ENCODE peak calls at places on chromosome 15, in nine cellular contexts. B is neuronal stem cell, S is ovary, T is IMR-90, O is breast epithelium, V is MM.1S, P is lung, N is upper lobe of right lung, K is body of pancreas. M is an unnamed sample.

GRCh38 chr15:101558217-101558941 is 68.9 kb upstream of the PCSK6 start:
- DNase-seq in T (no peak), K (no peak), N (no peak), O (no peak), V (no peak), B (no peak), P (peak), S (no peak), M (no peak)

GRCh38 chr15:90617668-90618097 is 88.0 kb downstream of the CRTC3 start:
- DNase-seq in V (no peak), T (no peak), P (no peak), B (no peak), N (no peak), K (no peak), S (peak), O (no peak), M (no peak)

GRCh38 chr15:88897456-88898194 is 2.3 kb upstream of the HAPLN3 start:
- DNase-seq in B (no peak), K (peak), S (peak), V (peak), N (peak), T (peak), O (peak), P (peak), M (peak)

GRCh38 chr15:70447927-70448698 is 315.2 kb downstream of the UACA start:
- DNase-seq in N (no peak), K (peak), B (no peak), P (no peak), V (no peak), S (no peak), O (peak), T (no peak), M (no peak)

GRCh38 chr15:62691008-62691407 is 351.5 kb upstream of the TPM1 start:
- DNase-seq in N (no peak), K (no peak), V (no peak), T (no peak), S (no peak), O (no peak), B (no peak), P (no peak), M (no peak)

GRCh38 chr15:92393287-92393993 is at the start of gene ST8SIA2:
- DNase-seq in K (no peak), P (no peak), B (peak), N (no peak), V (peak), T (no peak), S (no peak), O (no peak), M (no peak)

GRCh38 chr15:45262906-45263456 is 10.9 kb downstream of the SLC28A2 start:
- DNase-seq in B (no peak), O (no peak), N (no peak), T (no peak), S (no peak), K (no peak), V (no peak), P (no peak), M (no peak)

GRCh38 chr15:68313501-68314390 is 36.2 kb downstream of the FEM1B start:
- DNase-seq in T (no peak), K (no peak), B (no peak), P (no peak), N (peak), S (peak), V (no peak), O (peak), M (no peak)

GRCh38 chr15:22231603-22232002 is 151.3 kb downstream of the OR4M2 start:
- DNase-seq in N (no peak), T (no peak), B (no peak), P (no peak), K (no peak), V (no peak), S (no peak), O (no peak), M (no peak)

GRCh38 chr15:101396484-101397261 is 92.8 kb downstream of the PCSK6 start:
- DNase-seq in T (no peak), P (no peak), B (no peak), K (no peak), O (no peak), S (no peak), N (peak), V (no peak), M (no peak)

GRCh38 chr15:27514526-27514925 is 543.5 kb downstream of the GABRG3 start:
- DNase-seq in K (no peak), V (no peak), O (no peak), N (no peak), S (no peak), P (no peak), B (no peak), T (no peak), M (no peak)

GRCh38 chr15:89654847-89655805 is at the start of gene KIF7:
- DNase-seq in B (peak), T (peak), K (peak), V (no peak), S (peak), O (no peak), P (no peak), N (no peak), M (no peak)

GRCh38 chr15:38002883-38003477 is 68.5 kb downstream of the TMCO5A start:
- DNase-seq in B (peak), K (peak), T (peak), N (peak), O (no peak), V (peak), P (peak), S (no peak), M (peak)

GRCh38 chr15:55279746-55280351 is 9.8 kb downstream of the RAB27A start:
- DNase-seq in B (no peak), S (no peak), N (no peak), P (no peak), K (peak), V (peak), O (no peak), T (peak), M (no peak)

GRCh38 chr15:89860446-89860845 is 33.3 kb downstream of the AP3S2 start:
- DNase-seq in T (no peak), K (no peak), O (no peak), B (no peak), N (no peak), P (no peak), V (peak), S (no peak), M (no peak)

GRCh38 chr15:40469776-40470390 is 901 bp upstream of the CHST14 start:
- DNase-seq in O (no peak), N (peak), P (no peak), S (no peak), T (peak), K (no peak), B (no peak), V (no peak), M (no peak)

GRCh38 chr15:89121414-89121813 is 33.2 kb downstream of the ABHD2 start:
- DNase-seq in P (no peak), S (no peak), B (no peak), V (no peak), O (no peak), K (peak), T (no peak), N (no peak), M (no peak)

GRCh38 chr15:40769310-40770146 is at the start of gene C15orf62:
- DNase-seq in T (peak), P (no peak), S (no peak), V (no peak), B (no peak), O (peak), K (peak), N (peak), M (peak)

GRCh38 chr15:68674975-68675374 is 96.2 kb downstream of the CORO2B start:
- DNase-seq in N (no peak), P (no peak), T (peak), S (no peak), K (no peak), B (no peak), V (peak), O (no peak), M (no peak)

GRCh38 chr15:52261498-52262242 is 33.9 kb downstream of the MYO5C start:
- DNase-seq in T (peak), K (peak), P (peak), B (peak), V (peak), O (no peak), N (no peak), S (no peak), M (no peak)

GRCh38 chr15:98231696-98232440 is 271.4 kb downstream of the ARRDC4 start:
- DNase-seq in S (no peak), B (no peak), P (no peak), K (no peak), O (no peak), N (no peak), V (no peak), T (no peak), M (no peak)

GRCh38 chr15:54347082-54347827 is 369.0 kb downstream of the UNC13C start:
- DNase-seq in P (no peak), O (no peak), N (no peak), S (no peak), K (no peak), V (no peak), T (no peak), B (no peak), M (no peak)

DNA sequence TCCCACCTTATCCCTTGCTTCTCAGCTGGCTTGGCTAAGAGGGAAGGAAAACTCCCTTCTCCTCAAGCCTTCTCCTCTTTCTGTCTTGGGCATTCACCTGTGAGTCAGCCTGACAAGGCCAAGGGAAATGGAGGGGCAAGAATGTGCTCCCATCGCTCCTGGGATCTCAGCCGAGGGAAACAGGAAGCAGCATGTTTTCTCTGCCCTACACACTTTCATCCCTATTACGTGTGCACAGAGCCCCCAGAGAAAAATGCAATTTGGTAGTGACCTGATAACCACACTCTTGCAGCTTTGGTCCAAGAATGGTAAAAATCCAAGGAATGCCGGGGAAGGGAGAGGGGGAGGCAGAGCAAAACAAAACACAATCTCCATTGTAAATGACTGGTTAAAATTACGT is 32.9 kb upstream of the MTMR10 start:
- DNase-seq in P (no peak), T (peak), O (no peak), K (no peak), V (no peak), N (no peak), S (no peak), B (peak), M (no peak)
- H3K27ac ChIP-seq in P (no peak), T (no peak), O (no peak), K (peak), V (no peak), N (no peak), S (no peak), B (peak), M (no peak)

DNA sequence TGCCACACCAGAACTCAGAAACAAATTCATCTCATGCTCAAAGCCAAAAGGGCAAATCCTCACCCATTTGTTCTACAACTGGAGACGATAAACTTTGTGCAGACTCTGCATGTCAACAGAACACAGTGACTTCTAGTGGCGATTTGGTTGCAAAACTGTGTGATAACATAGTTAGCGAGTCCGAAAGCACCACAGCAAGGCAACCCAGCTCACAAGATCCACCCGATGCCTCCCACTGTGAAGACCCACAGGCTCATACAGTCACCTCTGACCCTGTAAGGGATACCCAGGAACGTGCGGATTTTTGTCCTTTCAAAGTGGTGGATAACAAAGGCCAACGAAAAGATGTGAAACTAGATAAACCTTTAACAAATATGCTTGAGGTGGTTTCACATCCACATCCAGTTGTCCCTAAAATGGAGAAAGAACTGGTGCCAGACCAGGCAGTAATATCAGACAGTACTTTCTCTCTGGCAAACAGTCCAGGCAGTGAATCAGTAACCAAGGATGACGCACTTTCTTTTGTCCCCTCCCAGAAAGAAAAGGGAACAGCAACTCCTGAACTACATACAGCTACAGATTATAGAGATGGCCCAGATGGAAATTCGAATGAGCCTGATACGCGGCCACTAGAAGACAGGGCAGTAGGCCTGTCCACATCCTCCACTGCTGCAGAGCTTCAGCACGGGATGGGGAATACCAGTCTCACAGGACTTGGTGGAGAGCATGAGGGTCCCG is 199.7 kb downstream of the AKAP13 start:
- DNase-seq in N (peak), K (peak), V (no peak), T (no peak), S (no peak), P (no peak), O (no peak), B (no peak), M (no peak)
- H3K27ac ChIP-seq in N (peak), K (peak), V (no peak), T (no peak), S (no peak), P (peak), O (peak), B (no peak), M (peak)

GRCh38 chr15:49293941-49294340 is 123.9 kb downstream of the GALK2 start:
- DNase-seq in T (no peak), V (no peak), N (no peak), S (no peak), K (no peak), P (no peak), B (no peak), O (no peak), M (no peak)
- H3K27ac ChIP-seq in T (no peak), V (no peak), N (no peak), S (no peak), K (no peak), P (no peak), B (no peak), O (no peak), M (no peak)

GRCh38 chr15:78133801-78134200 is 2.6 kb upstream of the CIB2 start:
- DNase-seq in V (no peak), S (no peak), K (no peak), N (no peak), P (no peak), B (no peak), T (no peak), O (no peak), M (no peak)
- H3K27ac ChIP-seq in V (no peak), S (no peak), K (no peak), N (no peak), P (no peak), B (no peak), T (no peak), O (peak), M (no peak)

DNA sequence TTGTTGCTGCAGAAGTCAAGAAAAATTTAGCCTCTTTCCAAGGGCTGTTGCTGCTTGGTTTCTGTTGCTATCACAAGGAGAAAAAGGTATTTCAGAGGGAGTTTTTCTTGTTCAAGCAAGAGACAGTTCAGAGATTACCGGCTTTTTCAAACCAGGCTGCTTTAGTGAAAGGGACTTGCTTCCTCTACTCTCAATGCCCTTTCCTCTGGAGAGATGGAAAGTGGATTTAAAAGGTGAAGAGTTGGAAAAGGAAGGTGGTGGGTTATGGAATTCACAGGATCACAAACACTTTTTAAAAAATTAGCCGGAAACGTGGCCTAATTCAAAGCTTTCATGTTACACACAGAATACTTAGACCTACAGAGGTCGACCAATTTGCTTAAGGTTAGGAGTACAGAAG is 1.1 kb downstream of the PARP6 start:
- DNase-seq in S (no peak), N (no peak), V (no peak), O (no peak), P (no peak), T (no peak), K (no peak), B (no peak), M (no peak)
- H3K27ac ChIP-seq in S (no peak), N (peak), V (no peak), O (no peak), P (no peak), T (no peak), K (no peak), B (no peak), M (no peak)

DNA sequence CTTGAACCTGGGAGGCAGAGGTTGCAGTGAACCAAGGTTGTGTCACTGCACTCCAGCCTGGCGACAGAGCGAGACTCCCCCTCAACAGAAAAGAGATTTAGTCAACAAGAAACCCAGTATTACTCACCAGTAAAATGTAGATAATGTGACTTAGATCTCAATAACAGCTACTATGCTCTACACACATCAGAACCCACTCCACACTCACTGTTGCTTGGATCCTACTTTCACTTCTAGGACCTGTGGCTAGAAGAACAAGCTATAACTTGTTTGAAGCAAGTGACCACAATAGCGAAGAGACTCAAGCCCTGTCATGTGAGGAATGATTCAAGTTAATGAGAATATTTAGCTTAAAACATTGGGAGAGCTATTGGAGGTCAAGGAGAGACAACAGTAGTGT is 100.7 kb downstream of the ANXA2 start:
- DNase-seq in N (no peak), K (no peak), T (no peak), O (no peak), P (no peak), V (no peak), S (no peak), B (no peak), M (no peak)
- H3K27ac ChIP-seq in N (no peak), K (no peak), T (no peak), O (no peak), P (no peak), V (no peak), S (no peak), B (no peak), M (no peak)

DNA sequence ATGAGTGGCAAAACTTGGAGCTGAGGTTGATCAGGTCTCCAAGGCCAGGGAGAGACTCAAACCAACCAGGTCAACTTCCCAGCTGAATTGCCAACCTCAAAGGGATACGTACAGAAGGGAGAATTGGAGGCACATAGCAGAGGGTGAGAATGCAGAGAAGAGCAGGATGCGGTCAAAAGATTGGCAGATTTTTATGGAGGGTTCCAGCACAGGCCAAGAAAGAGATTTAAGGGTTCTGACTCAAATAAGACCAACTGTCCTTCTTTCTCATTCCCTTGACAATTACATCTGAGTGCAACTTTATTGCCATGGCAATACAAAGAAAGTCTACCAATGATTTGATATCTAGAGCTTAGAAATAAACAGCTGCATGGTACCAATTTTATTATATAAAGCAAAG is 33.2 kb downstream of the SCG5 start:
- DNase-seq in S (no peak), B (no peak), T (no peak), K (no peak), N (no peak), P (no peak), V (no peak), O (no peak), M (no peak)
- H3K27ac ChIP-seq in S (no peak), B (no peak), T (no peak), K (no peak), N (no peak), P (no peak), V (no peak), O (no peak), M (no peak)

GRCh38 chr15:42623951-42624350 is 48.5 kb downstream of the STARD9 start:
- DNase-seq in B (no peak), K (no peak), V (no peak), S (no peak), T (no peak), P (no peak), N (no peak), O (no peak), M (no peak)

GRCh38 chr15:42616107-42616506 is 40.7 kb downstream of the STARD9 start:
- DNase-seq in N (no peak), K (no peak), S (no peak), T (no peak), V (no peak), P (no peak), O (no peak), B (no peak), M (no peak)

GRCh38 chr15:42622328-42622925 is 47.0 kb downstream of the STARD9 start:
- DNase-seq in N (no peak), K (no peak), S (no peak), O (no peak), B (no peak), V (no peak), T (no peak), P (no peak), M (no peak)

GRCh38 chr15:42619641-42620371 is 44.4 kb downstream of the STARD9 start:
- DNase-seq in K (no peak), P (no peak), T (no peak), O (no peak), V (peak), B (peak), N (no peak), S (no peak), M (no peak)

GRCh38 chr15:42621386-42621785 is 46.0 kb downstream of the STARD9 start:
- DNase-seq in K (no peak), T (no peak), B (no peak), N (no peak), O (no peak), V (no peak), P (no peak), S (no peak), M (no peak)
- H3K27ac ChIP-seq in K (no peak), T (no peak), B (no peak), N (no peak), O (no peak), V (no peak), P (no peak), S (no peak), M (no peak)

DNA sequence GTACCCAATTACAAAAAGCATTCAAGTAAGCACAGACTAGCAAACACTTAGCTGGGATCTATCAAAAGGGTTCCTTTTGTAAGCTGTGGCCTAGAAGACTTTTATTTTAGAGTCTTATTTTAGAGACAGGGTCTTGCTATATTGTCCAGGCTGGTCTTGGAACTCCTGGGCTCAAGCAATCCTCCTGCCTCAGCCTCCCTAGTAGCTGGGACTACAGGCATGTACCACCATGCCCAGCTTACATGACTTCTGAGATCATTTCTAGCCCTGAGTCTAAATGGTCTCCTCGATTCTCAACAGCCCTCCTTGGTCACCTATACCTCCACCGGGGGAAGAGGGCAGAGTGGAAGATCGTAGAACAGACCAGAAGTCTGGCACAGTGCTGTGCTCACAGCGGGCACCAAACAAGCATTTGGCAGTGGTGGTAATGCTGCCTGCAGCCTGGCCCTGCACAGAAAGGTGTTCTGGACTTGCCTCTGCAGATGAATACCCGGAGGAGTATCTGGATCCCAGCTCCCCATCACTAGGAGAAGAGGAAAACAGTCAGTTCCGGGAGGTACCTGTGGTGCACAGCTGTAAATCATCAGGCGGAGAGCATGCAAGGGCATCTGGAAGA is 2.4 kb downstream of the FAM219B start:
- DNase-seq in K (no peak), N (no peak), T (no peak), O (no peak), B (no peak), V (no peak), P (no peak), S (no peak), M (no peak)
- H3K27ac ChIP-seq in K (no peak), N (no peak), T (no peak), O (no peak), B (no peak), V (no peak), P (no peak), S (no peak), M (no peak)

M was measured in caudate nucleus.